ENCODE peak calls at places on chromosomes 4 and X, in four cellular contexts. K is lower leg skin, V is cardiac muscle cell, T is choroid plexus epithelial cell. G is an unnamed sample.

GRCh38 chrX:66024570-66024969 is 15.3 kb downstream of the VSIG4 start:
- DNase-seq in V (no peak), T (no peak), K (no peak), G (no peak)

GRCh38 chr4:181957088-181957487 is 286.1 kb upstream of the TENM3 start:
- DNase-seq in V (no peak), K (no peak), T (peak), G (no peak)

GRCh38 chr4:42906906-42907774 is 14.6 kb downstream of the GRXCR1 start:
- DNase-seq in T (no peak), V (no peak), K (no peak), G (no peak)

GRCh38 chrX:68685722-68686683 is 38.5 kb downstream of the STARD8 start:
- DNase-seq in V (peak), T (peak), K (no peak), G (no peak)

GRCh38 chrX:45715787-45716186 is 515.1 kb upstream of the DIPK2B start:
- DNase-seq in T (peak), V (no peak), K (no peak), G (no peak)

GRCh38 chr4:41264212-41264611 is 7.5 kb downstream of the UCHL1 start:
- DNase-seq in K (no peak), V (no peak), T (no peak), G (no peak)

GRCh38 chrX:44975666-44976263 is 102.8 kb downstream of the KDM6A start:
- DNase-seq in K (no peak), T (no peak), V (no peak), G (no peak)

GRCh38 chr4:58144721-58145120 is 1034.5 kb upstream of the IGFBP7 start:
- DNase-seq in K (no peak), T (no peak), V (no peak), G (no peak)

GRCh38 chr4:17846256-17846655 is 35.5 kb downstream of the NCAPG start:
- DNase-seq in K (no peak), T (peak), V (no peak), G (no peak)

GRCh38 chr4:182577411-182577810 is 334.2 kb downstream of the TENM3 start:
- DNase-seq in V (no peak), K (no peak), T (no peak), G (no peak)

GRCh38 chr4:86484241-86484640 is 109.9 kb upstream of the PTPN13 start:
- DNase-seq in V (no peak), K (no peak), T (peak), G (no peak)

GRCh38 chr4:47413515-47413914 is 50.0 kb downstream of the COMMD8 start:
- DNase-seq in T (no peak), K (no peak), V (no peak), G (no peak)

GRCh38 chrX:107710617-107711391 is 64.8 kb downstream of the TSC22D3 start:
- DNase-seq in K (peak), V (no peak), T (peak), G (no peak)

GRCh38 chr4:59994118-59994517 is 1206.0 kb upstream of the ADGRL3 start:
- DNase-seq in T (no peak), V (no peak), K (no peak), G (no peak)

GRCh38 chr4:151939670-151940069 is 178.9 kb upstream of the GATB start:
- DNase-seq in K (no peak), T (no peak), V (no peak), G (no peak)

GRCh38 chrX:131763674-131764073 is 219.8 kb downstream of the OR13H1 start:
- DNase-seq in T (no peak), V (no peak), K (no peak), G (peak)

GRCh38 chr4:104451573-104451972 is 43.1 kb downstream of the CXXC4 start:
- DNase-seq in K (no peak), T (no peak), V (peak), G (no peak)

GRCh38 chr4:25857403-25857802 is 5.4 kb downstream of the SEL1L3 start:
- DNase-seq in K (no peak), T (peak), V (no peak), G (no peak)

GRCh38 chr4:141133146-141134006 is at the start of gene RNF150:
- DNase-seq in V (peak), T (peak), K (peak), G (no peak)

GRCh38 chrX:113275769-113276168 is 435.1 kb upstream of the AMOT start:
- DNase-seq in T (no peak), K (no peak), V (peak), G (no peak)

GRCh38 chrX:41313419-41313818 is 20.5 kb upstream of the DDX3X start:
- DNase-seq in T (peak), V (no peak), K (no peak), G (no peak)

GRCh38 chr4:93346840-93347239 is 481.7 kb upstream of the ATOH1 start:
- DNase-seq in K (no peak), T (no peak), V (no peak), G (no peak)

GRCh38 chrX:24759786-24760185 is 66.1 kb downstream of the POLA1 start:
- DNase-seq in V (no peak), T (no peak), K (no peak), G (no peak)

GRCh38 chr4:91427171-91427570 is 876.6 kb upstream of the GRID2 start:
- DNase-seq in K (no peak), V (no peak), T (no peak), G (no peak)

GRCh38 chrX:15497865-15498264 is 2.7 kb upstream of the BMX start:
- DNase-seq in K (no peak), T (peak), V (peak), G (peak)

GRCh38 chr4:78616046-78616498 is 64.5 kb downstream of the ANXA3 start:
- DNase-seq in K (no peak), T (peak), V (no peak), G (no peak)

GRCh38 chrX:100447563-100448397 is 37.7 kb upstream of the PCDH19 start:
- DNase-seq in T (peak), K (peak), V (peak), G (peak)

GRCh38 chr4:106312997-106313522 is 2.9 kb downstream of the TBCK start:
- DNase-seq in V (no peak), K (no peak), T (no peak), G (no peak)

GRCh38 chrX:13691845-13692334 is 3.0 kb downstream of the RAB9A start:
- DNase-seq in T (peak), K (no peak), V (no peak), G (no peak)
- H3K4me3 ChIP-seq in T (no peak), K (no peak), V (no peak), G (no peak)

GRCh38 chr4:102341201-102341600 is 4.1 kb downstream of the SLC39A8 start:
- DNase-seq in K (no peak), T (no peak), V (no peak), G (no peak)
- H3K4me3 ChIP-seq in K (no peak), T (no peak), V (no peak), G (no peak)

DNA sequence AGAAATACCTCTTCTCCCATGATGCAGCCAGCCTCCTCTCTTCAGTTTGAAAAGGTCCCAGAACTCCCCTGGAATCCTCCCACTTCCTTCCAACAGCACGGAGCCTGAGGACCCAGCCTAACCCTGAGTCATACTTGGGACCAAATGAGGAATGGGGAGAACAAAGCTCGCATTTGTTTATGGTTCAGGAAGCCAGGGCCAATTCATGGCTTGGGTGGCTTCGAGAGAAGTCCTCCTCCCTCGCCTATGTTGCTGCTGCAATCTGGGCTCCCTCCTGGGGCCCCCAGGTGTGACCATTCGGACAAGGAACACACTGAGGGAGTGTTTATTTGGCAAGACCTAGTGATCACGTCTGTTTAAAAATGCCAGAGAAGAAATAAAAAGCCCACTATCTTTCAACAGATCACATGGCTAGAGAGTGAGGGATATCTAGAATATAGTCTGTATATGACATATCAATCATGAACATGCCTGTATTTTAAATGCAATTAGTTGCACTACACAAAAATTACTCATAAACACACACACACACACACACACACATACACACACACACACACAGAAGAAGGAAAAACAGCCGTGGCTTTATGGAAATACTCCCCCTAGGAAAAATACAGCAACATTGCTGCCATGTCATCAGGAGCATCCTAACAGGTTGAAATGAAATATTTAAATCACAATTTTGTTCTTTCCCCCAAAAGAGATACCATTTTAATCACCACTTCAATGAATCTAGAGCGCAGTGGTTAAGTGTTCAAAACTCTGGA is 155.7 kb upstream of the MAP3K15 start:
- DNase-seq in T (peak), V (no peak), K (peak), G (no peak)
- H3K4me3 ChIP-seq in T (peak), V (no peak), K (no peak), G (no peak)

GRCh38 chrX:10012776-10013175 is 45.6 kb downstream of the CLDN34 start:
- DNase-seq in V (no peak), K (no peak), T (no peak), G (no peak)
- H3K4me3 ChIP-seq in V (no peak), K (no peak), T (no peak), G (no peak)

GRCh38 chr4:2817136-2817535 is 24.3 kb downstream of the SH3BP2 start:
- DNase-seq in T (no peak), K (no peak), V (no peak), G (no peak)
- H3K4me3 ChIP-seq in T (no peak), K (no peak), V (no peak), G (peak)

GRCh38 chr4:129600898-129601297 is 504.9 kb downstream of the C4orf33 start:
- DNase-seq in K (no peak), T (no peak), V (no peak), G (no peak)

GRCh38 chr4:129603241-129603931 is 507.4 kb downstream of the C4orf33 start:
- DNase-seq in K (no peak), T (no peak), V (no peak), G (no peak)

GRCh38 chr4:129602447-129602846 is 506.5 kb downstream of the C4orf33 start:
- DNase-seq in V (no peak), T (no peak), K (no peak), G (no peak)

DNA sequence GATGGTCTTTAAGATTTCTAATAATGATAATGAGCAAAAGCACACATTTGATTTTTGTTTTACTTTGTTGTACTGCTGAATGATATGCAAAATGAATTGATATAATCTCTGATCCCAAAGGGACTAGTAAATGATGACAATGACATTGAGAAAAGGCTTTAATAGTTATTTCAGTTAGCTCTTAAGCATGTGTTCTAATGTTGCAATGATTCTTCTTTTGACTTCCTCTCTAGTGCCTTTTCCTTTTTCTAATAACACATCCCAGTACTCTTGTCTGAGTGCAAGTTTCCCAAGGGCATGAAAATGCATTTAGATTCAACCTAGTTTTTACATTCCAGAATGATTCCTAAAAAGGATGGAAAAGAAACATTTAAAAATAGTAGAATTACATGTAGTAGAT is 508.7 kb downstream of the C4orf33 start:
- DNase-seq in V (no peak), K (no peak), T (no peak), G (no peak)
- H3K4me3 ChIP-seq in V (no peak), K (no peak), T (no peak), G (no peak)

DNA sequence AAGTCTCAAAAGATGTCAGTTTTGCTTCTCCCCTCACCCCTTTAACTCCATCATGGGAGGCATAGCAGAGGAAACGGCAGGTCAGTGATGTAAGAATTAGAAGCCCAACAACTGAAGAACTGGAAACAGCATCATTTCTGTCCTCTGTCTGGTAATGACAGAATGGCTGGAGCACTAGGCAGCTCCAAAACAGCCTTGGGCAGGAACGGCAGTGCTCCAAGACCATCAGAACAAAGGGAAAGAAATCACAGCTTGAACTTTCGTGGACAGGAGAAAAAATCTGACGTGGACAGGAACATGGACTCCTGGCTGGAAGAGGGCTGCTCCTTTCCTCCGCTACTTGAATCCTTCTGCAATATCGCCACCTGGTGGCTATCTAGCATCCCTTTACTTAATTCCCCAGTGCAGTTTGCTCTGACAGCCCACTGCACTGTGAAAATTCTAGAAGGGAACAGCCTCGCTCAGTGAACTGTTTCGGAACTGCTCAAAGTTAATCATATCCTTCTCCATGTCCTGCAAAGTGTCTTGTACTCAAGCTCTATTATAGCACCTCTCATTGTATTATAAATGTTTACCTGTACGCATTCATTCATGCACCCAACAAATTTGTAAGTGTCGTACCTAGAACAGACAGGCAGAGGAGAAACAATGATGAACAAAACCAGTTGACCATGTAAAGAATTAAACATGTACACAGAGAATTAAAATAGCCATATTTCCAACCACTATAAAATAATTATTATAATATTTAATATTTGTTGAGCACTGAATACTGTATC is 20.4 kb downstream of the SLC25A53 start:
- DNase-seq in K (peak), V (peak), T (peak), G (peak)
- H3K4me3 ChIP-seq in K (no peak), V (peak), T (peak), G (no peak)

GRCh38 chrX:154365997-154366665 is 8.3 kb downstream of the FLNA start:
- DNase-seq in T (no peak), V (no peak), K (no peak), G (no peak)

GRCh38 chrX:154365052-154365600 is 9.3 kb downstream of the FLNA start:
- DNase-seq in V (peak), K (no peak), T (no peak), G (no peak)

GRCh38 chrX:154367474-154368308 is 6.7 kb downstream of the FLNA start:
- DNase-seq in T (no peak), K (no peak), V (no peak), G (no peak)

GRCh38 chrX:154368630-154369452 is 5.6 kb downstream of the FLNA start:
- DNase-seq in V (no peak), T (peak), K (peak), G (peak)

GRCh38 chrX:154366666-154367055 is 7.8 kb downstream of the FLNA start:
- DNase-seq in T (no peak), K (no peak), V (no peak), G (no peak)
- H3K4me3 ChIP-seq in T (no peak), K (no peak), V (no peak), G (no peak)

GRCh38 chrX:63784902-63785692 is at the start of gene ARHGEF9:
- DNase-seq in K (no peak), V (peak), T (peak), G (no peak)
- H3K4me3 ChIP-seq in K (no peak), V (peak), T (peak), G (peak)

GRCh38 chr4:162163892-162164759 is at the start of gene FSTL5:
- DNase-seq in V (peak), K (peak), T (peak), G (peak)
- H3K4me3 ChIP-seq in V (peak), K (no peak), T (peak), G (no peak)

G was measured in CD8-positive, alpha-beta T cell.